ENCODE peak calls at places on chromosome 9, in five cellular contexts. One of them, this sample, is unnamed.

GRCh38 chr9:29118555-29118954 is 1545.3 kb upstream of the C9orf72 start:
- DNase-seq in endodermal cell: no peak
- DNase-seq in gastrocnemius medialis: no peak
- DNase-seq in AG04449: no peak
- DNase-seq in neuronal stem cell: no peak
- DNase-seq in this sample: no peak

GRCh38 chr9:130994546-130995398 is 14.2 kb upstream of the LAMC3 start:
- DNase-seq in neuronal stem cell: no peak
- DNase-seq in endodermal cell: no peak
- DNase-seq in AG04449: no peak
- DNase-seq in gastrocnemius medialis: no peak
- DNase-seq in this sample: no peak

GRCh38 chr9:133476941-133477340 is 2.0 kb downstream of the SLC2A6 start:
- DNase-seq in neuronal stem cell: no peak
- DNase-seq in gastrocnemius medialis: no peak
- DNase-seq in AG04449: no peak
- DNase-seq in endodermal cell: no peak
- DNase-seq in this sample: no peak

GRCh38 chr9:108775901-108776306 is 79.9 kb downstream of the ACTL7B start:
- DNase-seq in AG04449: no peak
- DNase-seq in endodermal cell: no peak
- DNase-seq in gastrocnemius medialis: no peak
- DNase-seq in neuronal stem cell: no peak
- DNase-seq in this sample: no peak

GRCh38 chr9:99221623-99222415 is at the start of the genes ALG2 and SEC61B:
- DNase-seq in neuronal stem cell: peak
- DNase-seq in gastrocnemius medialis: peak
- DNase-seq in endodermal cell: peak
- DNase-seq in AG04449: peak
- DNase-seq in this sample: peak

GRCh38 chr9:20684035-20684864 is at the start of gene FOCAD:
- DNase-seq in gastrocnemius medialis: peak
- DNase-seq in AG04449: peak
- DNase-seq in endodermal cell: peak
- DNase-seq in neuronal stem cell: peak
- DNase-seq in this sample: peak

GRCh38 chr9:95250462-95251058 is 66.9 kb downstream of the FANCC start:
- DNase-seq in endodermal cell: no peak
- DNase-seq in AG04449: no peak
- DNase-seq in neuronal stem cell: no peak
- DNase-seq in gastrocnemius medialis: no peak
- DNase-seq in this sample: no peak

GRCh38 chr9:120982851-120983250 is 56.3 kb upstream of the TRAF1 start:
- DNase-seq in gastrocnemius medialis: no peak
- DNase-seq in AG04449: no peak
- DNase-seq in neuronal stem cell: no peak
- DNase-seq in endodermal cell: no peak
- DNase-seq in this sample: no peak

GRCh38 chr9:125143377-125144090 is at the start of gene SCAI:
- DNase-seq in AG04449: peak
- DNase-seq in neuronal stem cell: peak
- DNase-seq in gastrocnemius medialis: peak
- DNase-seq in endodermal cell: peak
- DNase-seq in this sample: peak
- H3K4me3 ChIP-seq in AG04449: peak
- H3K4me3 ChIP-seq in neuronal stem cell: peak
- H3K4me3 ChIP-seq in gastrocnemius medialis: peak
- H3K4me3 ChIP-seq in endodermal cell: peak
- H3K4me3 ChIP-seq in this sample: peak

GRCh38 chr9:136667940-136668760 is 5.4 kb downstream of the EGFL7 start:
- DNase-seq in gastrocnemius medialis: no peak
- DNase-seq in endodermal cell: no peak
- DNase-seq in AG04449: no peak
- DNase-seq in neuronal stem cell: no peak
- DNase-seq in this sample: no peak

GRCh38 chr9:136668983-136669790 is 6.5 kb downstream of the EGFL7 start:
- DNase-seq in neuronal stem cell: no peak
- DNase-seq in endodermal cell: no peak
- DNase-seq in AG04449: no peak
- DNase-seq in gastrocnemius medialis: no peak
- DNase-seq in this sample: no peak

GRCh38 chr9:136665704-136666363 is 3.1 kb downstream of the EGFL7 start:
- DNase-seq in gastrocnemius medialis: no peak
- DNase-seq in AG04449: no peak
- DNase-seq in endodermal cell: no peak
- DNase-seq in neuronal stem cell: no peak
- DNase-seq in this sample: no peak

GRCh38 chr9:136666364-136667216 is 3.9 kb downstream of the EGFL7 start:
- DNase-seq in endodermal cell: no peak
- DNase-seq in gastrocnemius medialis: no peak
- DNase-seq in AG04449: no peak
- DNase-seq in neuronal stem cell: no peak
- DNase-seq in this sample: no peak

GRCh38 chr9:136667217-136667939 is 4.7 kb downstream of the EGFL7 start:
- DNase-seq in endodermal cell: no peak
- DNase-seq in neuronal stem cell: no peak
- DNase-seq in gastrocnemius medialis: no peak
- DNase-seq in AG04449: no peak
- DNase-seq in this sample: no peak
- H3K4me3 ChIP-seq in endodermal cell: no peak
- H3K4me3 ChIP-seq in neuronal stem cell: no peak
- H3K4me3 ChIP-seq in gastrocnemius medialis: peak
- H3K4me3 ChIP-seq in AG04449: no peak
- H3K4me3 ChIP-seq in this sample: peak

GRCh38 chr9:128091144-128091543 is 23.1 kb downstream of the SLC25A25 start:
- DNase-seq in endodermal cell: peak
- DNase-seq in neuronal stem cell: no peak
- DNase-seq in AG04449: peak
- DNase-seq in gastrocnemius medialis: peak
- DNase-seq in this sample: peak
- H3K4me3 ChIP-seq in endodermal cell: no peak
- H3K4me3 ChIP-seq in neuronal stem cell: peak
- H3K4me3 ChIP-seq in AG04449: peak
- H3K4me3 ChIP-seq in gastrocnemius medialis: no peak
- H3K4me3 ChIP-seq in this sample: no peak

GRCh38 chr9:137579259-137579604 is 507 bp upstream of the DPH7 start:
- DNase-seq in neuronal stem cell: no peak
- DNase-seq in endodermal cell: no peak
- DNase-seq in AG04449: no peak
- DNase-seq in gastrocnemius medialis: no peak
- DNase-seq in this sample: no peak
- H3K4me3 ChIP-seq in neuronal stem cell: peak
- H3K4me3 ChIP-seq in endodermal cell: peak
- H3K4me3 ChIP-seq in AG04449: peak
- H3K4me3 ChIP-seq in gastrocnemius medialis: peak
- H3K4me3 ChIP-seq in this sample: peak

GRCh38 chr9:128656416-128657343 is at the start of gene DYNC2I2:
- DNase-seq in neuronal stem cell: peak
- DNase-seq in AG04449: peak
- DNase-seq in endodermal cell: peak
- DNase-seq in gastrocnemius medialis: peak
- DNase-seq in this sample: peak

GRCh38 chr9:128654481-128654880 is 2.2 kb downstream of the DYNC2I2 start:
- DNase-seq in AG04449: no peak
- DNase-seq in endodermal cell: no peak
- DNase-seq in gastrocnemius medialis: no peak
- DNase-seq in neuronal stem cell: no peak
- DNase-seq in this sample: no peak

GRCh38 chr9:128657796-128658195 is 1.1 kb upstream of the DYNC2I2 start:
- DNase-seq in neuronal stem cell: no peak
- DNase-seq in endodermal cell: no peak
- DNase-seq in AG04449: no peak
- DNase-seq in gastrocnemius medialis: no peak
- DNase-seq in this sample: no peak

GRCh38 chr9:128653941-128654340 is 2.7 kb downstream of the DYNC2I2 start:
- DNase-seq in neuronal stem cell: no peak
- DNase-seq in endodermal cell: no peak
- DNase-seq in AG04449: no peak
- DNase-seq in gastrocnemius medialis: no peak
- DNase-seq in this sample: no peak

DNA sequence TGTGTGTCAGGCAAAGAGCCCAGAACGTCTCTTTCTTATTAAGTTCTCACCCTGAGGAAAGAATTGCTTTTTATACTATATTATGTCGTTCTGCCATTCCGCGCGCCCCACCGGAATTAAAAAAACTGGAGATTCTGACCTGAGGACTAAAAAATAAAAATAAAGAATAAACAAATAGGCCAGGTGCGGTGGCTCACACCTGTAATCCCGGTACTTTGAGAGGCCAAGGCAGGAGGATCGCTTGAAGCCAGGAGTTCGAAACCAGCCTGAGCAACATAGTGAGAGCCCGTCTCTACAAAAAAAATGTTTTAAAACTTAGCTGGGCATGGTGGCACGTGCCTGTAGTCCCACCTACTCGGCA is 677 bp upstream of the DYNC2I2 start:
- DNase-seq in neuronal stem cell: no peak
- DNase-seq in gastrocnemius medialis: no peak
- DNase-seq in AG04449: no peak
- DNase-seq in endodermal cell: no peak
- DNase-seq in this sample: no peak
- H3K4me3 ChIP-seq in neuronal stem cell: peak
- H3K4me3 ChIP-seq in gastrocnemius medialis: peak
- H3K4me3 ChIP-seq in AG04449: no peak
- H3K4me3 ChIP-seq in endodermal cell: peak
- H3K4me3 ChIP-seq in this sample: no peak

DNA sequence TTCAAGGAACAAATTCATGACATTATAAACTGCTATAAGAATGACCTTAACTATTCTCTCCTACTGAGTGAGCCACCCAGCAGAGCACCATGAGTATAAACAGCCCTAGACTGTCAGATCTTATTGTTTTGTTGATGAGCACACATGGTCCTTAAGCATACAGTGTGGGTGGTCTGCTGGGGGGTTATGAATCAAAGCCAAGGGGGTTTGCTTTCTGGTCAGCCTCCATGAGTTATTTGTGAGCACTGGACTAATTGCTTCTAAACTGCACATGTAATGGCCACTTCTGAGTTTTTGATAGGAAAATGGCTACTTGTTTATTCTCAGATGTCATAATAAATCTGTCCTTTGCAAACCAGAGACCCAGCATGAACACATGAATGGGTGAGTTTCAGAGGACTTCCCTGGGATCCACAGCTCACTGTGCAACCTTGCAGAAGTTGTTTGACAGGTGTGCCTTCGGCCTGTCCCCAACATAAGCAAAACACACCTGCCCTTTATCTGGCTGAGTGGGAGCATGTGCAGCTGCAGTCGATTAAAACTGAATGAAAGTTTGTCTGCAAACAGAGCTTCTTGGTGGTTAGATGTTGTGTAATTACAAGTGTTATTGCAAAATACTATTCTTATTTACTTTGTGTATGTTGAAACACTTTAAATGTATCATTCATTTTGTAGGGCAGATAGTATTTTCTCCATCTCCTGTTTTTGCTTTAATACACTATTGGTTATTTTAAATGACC is 35.9 kb downstream of the MAMDC2 start:
- DNase-seq in endodermal cell: no peak
- DNase-seq in AG04449: no peak
- DNase-seq in neuronal stem cell: no peak
- DNase-seq in gastrocnemius medialis: no peak
- DNase-seq in this sample: no peak
- H3K4me3 ChIP-seq in endodermal cell: no peak
- H3K4me3 ChIP-seq in AG04449: no peak
- H3K4me3 ChIP-seq in neuronal stem cell: no peak
- H3K4me3 ChIP-seq in gastrocnemius medialis: no peak
- H3K4me3 ChIP-seq in this sample: no peak

GRCh38 chr9:137590123-137590468 is 216 bp downstream of the ZMYND19 start:
- DNase-seq in neuronal stem cell: no peak
- DNase-seq in gastrocnemius medialis: no peak
- DNase-seq in AG04449: no peak
- DNase-seq in endodermal cell: no peak
- DNase-seq in this sample: no peak

GRCh38 chr9:137588311-137588710 is 2.0 kb downstream of the ZMYND19 start:
- DNase-seq in endodermal cell: no peak
- DNase-seq in AG04449: no peak
- DNase-seq in gastrocnemius medialis: no peak
- DNase-seq in neuronal stem cell: no peak
- DNase-seq in this sample: no peak

GRCh38 chr9:137589441-137590122 is 730 bp downstream of the ZMYND19 start:
- DNase-seq in neuronal stem cell: no peak
- DNase-seq in gastrocnemius medialis: no peak
- DNase-seq in AG04449: no peak
- DNase-seq in endodermal cell: peak
- DNase-seq in this sample: no peak

GRCh38 chr9:137590469-137591383 is at the start of gene ZMYND19:
- DNase-seq in endodermal cell: peak
- DNase-seq in neuronal stem cell: peak
- DNase-seq in AG04449: no peak
- DNase-seq in gastrocnemius medialis: peak
- DNase-seq in this sample: peak

DNA sequence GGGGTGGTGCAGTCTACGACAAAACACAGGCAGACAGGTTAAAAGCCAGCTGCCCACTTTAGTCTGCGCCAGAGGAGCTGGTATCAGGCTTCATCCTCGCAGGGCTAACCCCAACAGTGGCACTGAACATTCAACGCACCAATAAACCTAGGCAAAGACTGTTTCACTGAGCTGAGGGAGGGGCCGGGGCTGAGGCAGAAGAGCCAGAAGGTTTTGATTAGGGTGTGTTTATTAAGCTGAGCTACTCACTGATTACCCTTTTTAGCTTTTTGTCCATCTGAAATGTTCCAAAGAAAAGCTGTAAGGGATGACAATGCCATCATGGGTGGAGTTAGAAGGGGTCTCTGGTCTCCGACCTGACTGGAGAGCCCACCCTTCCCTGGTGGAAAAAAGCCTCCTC is 1.4 kb downstream of the ZMYND19 start:
- DNase-seq in gastrocnemius medialis: no peak
- DNase-seq in AG04449: no peak
- DNase-seq in endodermal cell: peak
- DNase-seq in neuronal stem cell: no peak
- DNase-seq in this sample: no peak
- H3K4me3 ChIP-seq in gastrocnemius medialis: peak
- H3K4me3 ChIP-seq in AG04449: peak
- H3K4me3 ChIP-seq in endodermal cell: peak
- H3K4me3 ChIP-seq in neuronal stem cell: peak
- H3K4me3 ChIP-seq in this sample: no peak

DNA sequence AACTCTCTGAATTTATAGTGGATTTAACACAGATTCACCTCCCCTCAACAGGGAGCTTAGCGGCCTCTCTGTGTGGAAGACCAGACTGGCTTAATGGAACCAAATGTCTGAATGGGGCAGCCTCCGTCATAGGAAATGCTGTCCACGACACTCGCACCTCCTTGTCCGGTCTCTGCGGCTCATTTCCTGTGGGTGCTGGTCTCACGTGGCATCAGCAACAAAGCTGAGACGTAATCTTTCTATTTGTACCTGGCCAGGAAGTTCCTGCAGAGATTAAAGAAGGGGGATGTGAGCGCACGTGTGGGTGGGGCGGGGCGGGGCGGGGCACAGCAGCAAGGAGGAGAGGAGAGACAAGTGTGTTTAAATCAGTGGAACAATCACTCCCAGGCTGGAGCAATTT is 132.0 kb upstream of the ASTN2 start:
- DNase-seq in gastrocnemius medialis: no peak
- DNase-seq in neuronal stem cell: no peak
- DNase-seq in endodermal cell: peak
- DNase-seq in AG04449: no peak
- DNase-seq in this sample: no peak
- H3K4me3 ChIP-seq in gastrocnemius medialis: no peak
- H3K4me3 ChIP-seq in neuronal stem cell: no peak
- H3K4me3 ChIP-seq in endodermal cell: no peak
- H3K4me3 ChIP-seq in AG04449: no peak
- H3K4me3 ChIP-seq in this sample: peak

This sample was measured in heart right ventricle.